ENCODE peak calls at places on chromosomes 16 and 17, in five cellular contexts. J is HCT116, N is K562, X is GM12878, U is HepG2. H is an unnamed sample.

GRCh38 chr16:76947694-76948093 is 243.3 kb upstream of the MON1B start:
- DNase-seq in X (no peak), U (no peak), N (no peak), J (no peak), H (peak)

GRCh38 chr17:5921919-5922318 is 148.3 kb upstream of the WSCD1 start:
- DNase-seq in X (no peak), J (peak), N (no peak), U (no peak), H (no peak)

GRCh38 chr16:65525743-65526142 is 403.9 kb upstream of the CDH11 start:
- DNase-seq in U (no peak), X (no peak), N (no peak), J (no peak), H (no peak)

GRCh38 chr17:58215685-58216084 is 3.4 kb downstream of the MKS1 start:
- DNase-seq in J (no peak), N (no peak), X (no peak), U (no peak), H (peak)

GRCh38 chr16:27779719-27780161 is 229.8 kb downstream of the KATNIP start:
- DNase-seq in J (no peak), U (peak), X (no peak), N (peak), H (peak)

GRCh38 chr17:5281814-5282638 is at the start of gene RABEP1:
- DNase-seq in U (peak), J (peak), N (peak), X (peak), H (peak)

GRCh38 chr16:89697616-89698331 is 3.7 kb downstream of the SPATA2L start:
- DNase-seq in J (no peak), N (no peak), X (no peak), U (no peak), H (peak)

GRCh38 chr17:6641374-6641818 is 536 bp downstream of the TXNDC17 start:
- DNase-seq in X (no peak), N (no peak), J (no peak), U (no peak), H (no peak)

GRCh38 chr16:58638148-58639036 is 8.8 kb upstream of the CNOT1 start:
- DNase-seq in N (peak), J (peak), U (peak), X (no peak), H (no peak)

GRCh38 chr16:12532871-12533610 is 270.6 kb downstream of the CPPED1 start:
- DNase-seq in N (no peak), U (no peak), J (no peak), X (no peak), H (no peak)

GRCh38 chr17:41784207-41784744 is 2.2 kb downstream of the JUP start:
- DNase-seq in J (peak), N (peak), X (no peak), U (no peak), H (peak)

GRCh38 chr16:25859645-25860044 is 167.9 kb downstream of the HS3ST4 start:
- DNase-seq in U (no peak), X (no peak), N (no peak), J (no peak), H (no peak)

GRCh38 chr17:13460646-13461045 is 141.1 kb downstream of the HS3ST3A1 start:
- DNase-seq in N (no peak), X (no peak), J (no peak), U (no peak), H (no peak)

GRCh38 chr16:87062569-87063442 is 254.4 kb downstream of the C16orf95 start:
- DNase-seq in N (peak), U (peak), X (no peak), J (peak), H (peak)

GRCh38 chr17:32742686-32743538 is 134.0 kb downstream of the MYO1D start:
- DNase-seq in U (no peak), J (no peak), X (no peak), N (no peak), H (no peak)

DNA sequence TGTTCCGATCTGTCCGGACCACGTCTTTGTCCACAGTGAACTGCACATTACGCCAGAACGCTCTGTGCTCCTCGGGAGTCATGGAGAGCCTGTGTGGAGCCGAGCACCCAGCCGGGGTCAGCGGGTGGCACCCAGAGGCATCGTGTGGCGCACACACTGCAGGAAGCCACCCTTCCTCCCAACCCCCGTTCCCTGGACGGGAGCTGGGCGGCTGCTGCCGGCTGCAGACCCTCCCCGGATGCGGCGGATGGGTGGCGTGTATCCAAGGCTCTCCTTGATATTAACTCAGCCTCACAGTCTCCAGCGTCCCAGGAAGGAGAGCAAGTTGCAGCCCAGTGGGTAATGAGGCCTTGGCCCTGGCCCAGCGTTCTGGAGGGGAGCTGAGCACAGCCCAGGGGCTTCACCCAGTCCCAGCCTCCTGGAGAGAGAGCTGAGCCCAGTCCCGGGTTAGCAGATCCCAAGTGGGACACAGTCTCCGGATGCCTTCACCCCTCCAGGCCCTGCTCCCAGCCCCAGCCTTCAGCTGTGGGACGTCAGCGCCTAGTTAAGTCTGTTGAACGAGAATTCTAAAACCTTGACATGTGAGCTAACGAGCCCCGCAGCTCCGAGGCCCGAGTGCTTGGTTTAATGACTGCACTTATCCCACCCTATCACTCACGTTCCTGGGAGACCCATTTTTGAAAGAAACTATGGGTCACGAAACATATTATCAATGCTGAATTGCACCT is 86.6 kb downstream of the TBC1D16 start:
- DNase-seq in U (no peak), N (no peak), J (no peak), X (no peak), H (peak)
- TF ChIP-seq REST in U (no peak), N (no peak), J (no peak), X (no peak), H (no peak)

GRCh38 chr17:2023692-2024571 is 1.2 kb downstream of the RTN4RL1 start:
- DNase-seq in N (peak), U (no peak), X (no peak), J (peak), H (peak)

GRCh38 chr17:2024572-2025219 is 438 bp downstream of the RTN4RL1 start:
- DNase-seq in U (no peak), J (no peak), N (no peak), X (no peak), H (peak)

GRCh38 chr17:2025622-2026309 is 632 bp upstream of the RTN4RL1 start:
- DNase-seq in X (no peak), U (peak), J (no peak), N (peak), H (peak)

GRCh38 chr17:2023256-2023655 is 1.9 kb downstream of the RTN4RL1 start:
- DNase-seq in U (no peak), X (no peak), J (no peak), N (no peak), H (no peak)

DNA sequence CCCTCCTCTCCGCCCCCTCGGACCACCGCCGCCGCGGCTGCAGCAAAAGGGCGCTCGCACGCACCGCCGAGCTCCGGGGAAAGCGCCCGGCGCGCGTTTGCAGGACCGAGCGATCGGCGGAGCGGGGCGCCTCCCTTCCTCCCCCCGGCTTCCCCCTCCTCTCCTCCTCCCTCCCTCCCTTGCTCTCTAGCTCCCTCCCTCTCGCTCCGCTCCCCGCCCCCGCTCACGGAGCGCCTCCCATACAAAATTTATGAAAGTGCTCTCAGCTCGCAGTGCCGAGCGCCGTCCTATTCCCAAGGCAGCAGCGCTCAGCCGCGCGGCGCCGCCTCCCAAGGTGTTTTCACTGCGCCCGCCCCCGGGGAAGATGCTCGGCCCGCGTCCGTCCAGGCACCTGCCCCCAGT is at the start of gene RTN4RL1:
- DNase-seq in X (no peak), U (no peak), J (peak), N (peak), H (peak)
- TF ChIP-seq ZBTB33 in X (no peak), U (no peak), J (no peak), N (no peak), H (no peak)

DNA sequence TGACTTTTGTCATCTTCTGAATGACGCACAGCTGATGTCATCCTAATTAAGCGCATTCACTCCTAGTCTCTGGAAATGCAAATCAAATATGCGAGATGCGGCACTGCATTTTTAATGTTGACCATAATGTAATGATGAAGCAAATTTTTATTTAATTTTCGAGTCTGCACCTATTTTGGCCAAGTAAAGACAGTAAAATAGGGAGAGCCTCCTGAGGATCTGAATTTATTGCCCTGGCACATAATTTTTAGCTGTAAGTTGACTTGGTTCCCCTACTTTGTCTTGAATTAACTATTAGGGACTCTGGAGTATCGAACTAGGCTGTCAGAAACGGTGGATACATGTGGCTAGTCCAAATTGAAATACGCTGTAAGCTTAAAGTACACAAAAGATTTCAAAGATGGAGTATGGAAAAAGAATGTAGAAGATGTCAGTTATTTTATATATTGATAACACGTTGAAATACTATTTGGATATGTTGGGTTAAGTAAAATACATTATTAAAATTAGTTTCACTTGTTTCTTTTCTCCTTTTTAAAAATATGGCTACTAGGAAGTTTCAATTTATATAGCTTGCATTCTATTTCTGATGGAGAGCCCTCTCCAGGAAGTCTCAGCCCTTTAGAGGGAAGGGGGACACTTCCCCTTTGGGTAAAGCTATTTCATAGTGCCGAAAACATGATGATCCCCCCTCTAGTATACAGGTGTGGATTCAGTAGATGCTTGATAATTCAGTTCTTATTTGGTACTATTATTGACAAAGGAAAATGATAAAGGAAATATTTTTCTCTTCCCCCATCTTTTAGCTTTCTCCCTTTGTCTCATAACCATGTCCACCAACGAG is 991 bp downstream of the KPNA2 start:
- DNase-seq in N (no peak), J (peak), U (no peak), X (no peak), H (no peak)
- TF ChIP-seq REST in N (no peak), J (no peak), U (no peak), X (no peak), H (no peak)

GRCh38 chr16:71894229-71894920 is 956 bp upstream of the IST1 start:
- DNase-seq in J (peak), U (peak), X (no peak), N (no peak), H (peak)
- TF ChIP-seq ZBTB33 in J (no peak), U (no peak), X (no peak), N (no peak), H (no peak)

GRCh38 chr16:55713103-55713502 is 57.3 kb downstream of the SLC6A2 start:
- DNase-seq in X (no peak), U (no peak), J (no peak), N (no peak), H (no peak)

GRCh38 chr16:55710466-55710865 is 54.7 kb downstream of the SLC6A2 start:
- DNase-seq in U (no peak), N (no peak), J (no peak), X (no peak), H (no peak)

GRCh38 chr16:55706739-55707487 is 51.1 kb downstream of the SLC6A2 start:
- DNase-seq in X (no peak), U (no peak), N (no peak), J (no peak), H (peak)

GRCh38 chr16:55711959-55712876 is 56.4 kb downstream of the SLC6A2 start:
- DNase-seq in J (peak), U (peak), X (no peak), N (peak), H (peak)

GRCh38 chr16:55709801-55710200 is 54.0 kb downstream of the SLC6A2 start:
- DNase-seq in U (no peak), X (no peak), N (no peak), J (no peak), H (no peak)
- TF ChIP-seq REST in U (no peak), X (no peak), N (no peak), J (no peak), H (no peak)

GRCh38 chr16:2428787-2429036 is 535 bp upstream of the CCNF start:
- DNase-seq in U (no peak), N (no peak), X (no peak), J (no peak), H (no peak)

GRCh38 chr16:2429771-2430663 is 770 bp downstream of the CCNF start:
- DNase-seq in J (no peak), U (peak), N (no peak), X (no peak), H (peak)

GRCh38 chr16:2427526-2427925 is 1.7 kb upstream of the CCNF start:
- DNase-seq in N (no peak), X (no peak), J (no peak), U (no peak), H (no peak)

GRCh38 chr16:2428051-2428786 is 1.0 kb upstream of the CCNF start:
- DNase-seq in U (no peak), X (no peak), J (no peak), N (peak), H (peak)

GRCh38 chr16:2429037-2429770 is at the start of gene CCNF:
- DNase-seq in J (peak), U (peak), N (peak), X (peak), H (peak)
- TF ChIP-seq ZBTB33 in J (no peak), U (no peak), N (no peak), X (no peak), H (no peak)

DNA sequence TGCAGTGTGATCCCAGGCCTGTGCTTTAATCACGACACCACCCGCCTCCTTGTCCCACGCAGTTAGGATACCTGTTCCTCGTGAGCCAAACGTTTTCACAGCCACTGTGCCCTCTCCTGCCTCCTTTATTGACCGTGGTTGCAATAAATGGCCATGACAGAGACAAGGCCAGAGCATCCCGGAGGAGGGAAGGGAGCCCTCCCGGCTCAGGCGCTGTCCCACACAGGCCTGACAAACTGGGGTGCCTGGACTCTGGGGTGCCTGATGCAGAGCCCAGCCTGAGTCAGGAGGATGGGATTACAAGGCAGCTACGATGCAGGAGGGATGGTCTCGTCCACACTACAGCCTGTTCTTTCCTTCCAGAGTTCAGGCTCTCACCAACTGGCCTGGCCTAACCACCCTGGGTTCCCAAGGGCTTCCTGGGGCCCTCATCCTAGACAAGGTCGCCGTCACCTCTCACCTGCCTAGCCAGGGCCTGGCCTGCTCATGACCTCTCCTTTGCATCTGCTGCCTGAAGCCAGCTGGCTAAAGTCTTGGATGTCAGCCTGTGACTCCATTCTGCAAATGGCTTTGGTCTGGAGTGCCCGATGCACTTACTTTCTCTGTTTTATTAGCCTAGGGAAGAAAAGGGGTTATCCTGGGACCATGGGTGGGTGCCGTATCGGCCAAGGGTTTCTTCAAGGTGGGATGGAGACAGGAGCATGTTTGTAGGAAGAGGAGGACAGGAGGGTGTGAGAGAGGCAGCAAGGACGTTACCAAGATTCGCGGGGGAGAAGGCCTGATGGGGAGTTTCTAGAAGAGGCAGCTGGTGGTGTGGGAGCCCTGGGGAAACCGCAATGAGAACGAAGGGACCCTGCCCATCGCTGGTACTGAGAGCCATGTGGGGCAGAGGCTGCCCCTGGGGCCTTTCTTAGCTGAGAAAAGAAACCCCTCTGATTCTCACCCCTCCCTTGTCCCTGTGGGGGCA is 234.3 kb upstream of the TNRC6C start:
- DNase-seq in N (no peak), J (no peak), U (no peak), X (peak), H (no peak)
- TF ChIP-seq REST in N (no peak), J (no peak), U (no peak), X (no peak), H (no peak)

GRCh38 chr17:9905078-9905415 is at the start of gene RCVRN:
- DNase-seq in U (no peak), N (no peak), J (no peak), X (no peak), H (no peak)
- TF ChIP-seq ZBTB33 in U (no peak), N (no peak), J (no peak), X (no peak), H (no peak)

DNA sequence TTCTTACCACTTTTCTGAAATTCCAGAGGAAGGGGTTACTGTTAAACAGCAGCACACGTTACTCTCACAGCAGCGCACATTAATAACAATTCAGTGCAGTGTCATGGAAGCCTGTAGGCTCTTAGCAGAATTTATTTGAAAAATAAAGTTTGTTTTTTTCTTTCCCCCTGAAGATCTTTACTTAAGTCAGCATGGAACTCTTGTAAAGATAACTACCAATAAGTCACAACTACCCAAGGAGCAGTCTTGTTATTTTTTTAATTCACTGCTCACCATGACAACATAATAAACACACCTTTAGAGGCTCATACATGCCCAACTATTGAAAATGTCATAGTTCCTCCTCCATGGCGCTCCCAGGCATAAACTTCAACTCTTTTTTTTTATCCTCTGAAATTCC is 31.8 kb upstream of the PSMD7 start:
- DNase-seq in N (no peak), X (no peak), J (no peak), U (no peak), H (no peak)
- TF ChIP-seq REST in N (no peak), X (no peak), J (no peak), U (no peak), H (no peak)

GRCh38 chr16:22948603-22949368 is 134.8 kb downstream of the HS3ST2 start:
- DNase-seq in X (peak), U (peak), J (peak), N (peak), H (peak)
- TF ChIP-seq ZBTB33 in X (no peak), U (no peak), J (no peak), N (no peak), H (no peak)

H was measured in SK-N-SH.